ENCODE peak calls at places on chromosome 2, in seven cellular contexts. C is endothelial cell of umbilical vein, L is spleen, T is HCT116, J is prostate gland, D is GM12878, O is vagina. Y is an unnamed sample.

GRCh38 chr2:181457741-181458425 is 697 bp downstream of the ITGA4 start:
- DNase-seq in C (peak; percentile 12), L (peak; percentile 93), T (no peak), J (peak; percentile 6), D (no peak), O (no peak), Y (peak; percentile 27)

GRCh38 chr2:17658251-17658843 is 95.3 kb downstream of the SMC6 start:
- DNase-seq in C (no peak), L (no peak), T (no peak), J (no peak), D (peak; percentile 64), O (no peak), Y (no peak)

GRCh38 chr2:188512456-188512855 is 220.8 kb downstream of the GULP1 start:
- DNase-seq in C (peak; percentile 69), L (no peak), T (no peak), J (no peak), D (no peak), O (no peak), Y (no peak)

GRCh38 chr2:144996225-144996795 is 476.4 kb upstream of the ZEB2 start:
- DNase-seq in C (peak; percentile 54), L (no peak), T (no peak), J (no peak), D (no peak), O (no peak), Y (no peak)

GRCh38 chr2:175025946-175026345 is 20.8 kb upstream of the CHN1 start:
- DNase-seq in C (no peak), L (no peak), T (no peak), J (no peak), D (no peak), O (no peak), Y (no peak)

GRCh38 chr2:182715121-182715895 is 749 bp upstream of the DNAJC10 start:
- DNase-seq in C (no peak), L (no peak), T (no peak), J (no peak), D (no peak), O (no peak), Y (no peak)

GRCh38 chr2:241025639-241026038 is 27.2 kb downstream of the SNED1 start:
- DNase-seq in C (no peak), L (no peak), T (no peak), J (no peak), D (no peak), O (no peak), Y (no peak)

GRCh38 chr2:240581811-240582210 is 4.7 kb upstream of the CAPN10 start:
- DNase-seq in C (no peak), L (no peak), T (no peak), J (no peak), D (no peak), O (no peak), Y (no peak)

GRCh38 chr2:47735912-47736311 is 47.0 kb upstream of the MSH6 start:
- DNase-seq in C (no peak), L (no peak), T (no peak), J (no peak), D (no peak), O (no peak), Y (no peak)

GRCh38 chr2:177445223-177445622 is 52.6 kb downstream of the AGPS start:
- DNase-seq in C (peak; percentile 72), L (no peak), T (no peak), J (no peak), D (no peak), O (no peak), Y (no peak)

GRCh38 chr2:85748039-85748438 is 5.8 kb upstream of the ATOH8 start:
- DNase-seq in C (no peak), L (no peak), T (no peak), J (no peak), D (peak; percentile 52), O (no peak), Y (no peak)

GRCh38 chr2:46387886-46388515 is 90.8 kb downstream of the EPAS1 start:
- DNase-seq in C (no peak), L (no peak), T (no peak), J (no peak), D (no peak), O (peak; percentile 79), Y (no peak)

GRCh38 chr2:3626118-3626816 is 31.4 kb downstream of the COLEC11 start:
- DNase-seq in C (peak; percentile 29), L (peak; percentile 62), T (no peak), J (no peak), D (no peak), O (peak; percentile 47), Y (peak; percentile 17)

GRCh38 chr2:17689010-17689409 is 64.6 kb downstream of the SMC6 start:
- DNase-seq in C (no peak), L (no peak), T (no peak), J (no peak), D (no peak), O (no peak), Y (no peak)

GRCh38 chr2:29430382-29431112 is 315.3 kb downstream of the CLIP4 start:
- DNase-seq in C (no peak), L (no peak), T (no peak), J (no peak), D (no peak), O (no peak), Y (no peak)

GRCh38 chr2:107358921-107359320 is 467.8 kb upstream of the RGPD4 start:
- DNase-seq in C (no peak), L (no peak), T (no peak), J (no peak), D (no peak), O (no peak), Y (no peak)

GRCh38 chr2:140589273-140589672 is 1541.5 kb downstream of the LRP1B start:
- DNase-seq in C (no peak), L (no peak), T (no peak), J (no peak), D (no peak), O (no peak), Y (no peak)

GRCh38 chr2:52658598-52658997 is 1109.0 kb upstream of the CHAC2 start:
- DNase-seq in C (peak; percentile 82), L (no peak), T (peak; percentile 4), J (no peak), D (no peak), O (no peak), Y (no peak)

GRCh38 chr2:136005462-136006205 is 20.2 kb upstream of the DARS1 start:
- DNase-seq in C (no peak), L (no peak), T (no peak), J (no peak), D (no peak), O (no peak), Y (no peak)

GRCh38 chr2:239544846-239545465 is 144.1 kb upstream of the HDAC4 start:
- DNase-seq in C (no peak), L (peak; percentile 71), T (no peak), J (no peak), D (no peak), O (no peak), Y (no peak)

GRCh38 chr2:109475531-109476210 is 138.1 kb downstream of the SEPTIN10 start:
- DNase-seq in C (no peak), L (peak; percentile 39), T (no peak), J (no peak), D (no peak), O (no peak), Y (no peak)

GRCh38 chr2:29201979-29202378 is 86.8 kb downstream of the CLIP4 start:
- DNase-seq in C (no peak), L (no peak), T (no peak), J (no peak), D (no peak), O (no peak), Y (no peak)

GRCh38 chr2:222293660-222294630 is 4.9 kb downstream of the PAX3 start:
- DNase-seq in C (no peak), L (no peak), T (no peak), J (no peak), D (no peak), O (no peak), Y (no peak)

GRCh38 chr2:5690718-5691658 is 1.2 kb upstream of the SOX11 start:
- DNase-seq in C (no peak), L (no peak), T (no peak), J (no peak), D (no peak), O (no peak), Y (no peak)

GRCh38 chr2:207819839-207820784 is 50.4 kb upstream of the FZD5 start:
- DNase-seq in C (no peak), L (no peak), T (no peak), J (no peak), D (no peak), O (no peak), Y (peak; percentile 67)
- H3K4me3 ChIP-seq in C (no peak overlapping the region), L (no peak overlapping the region), T (peak overlapping the region; percentile 5), J (no peak overlapping the region), D (no peak overlapping the region), O (no peak overlapping the region), Y (no peak overlapping the region)

DNA sequence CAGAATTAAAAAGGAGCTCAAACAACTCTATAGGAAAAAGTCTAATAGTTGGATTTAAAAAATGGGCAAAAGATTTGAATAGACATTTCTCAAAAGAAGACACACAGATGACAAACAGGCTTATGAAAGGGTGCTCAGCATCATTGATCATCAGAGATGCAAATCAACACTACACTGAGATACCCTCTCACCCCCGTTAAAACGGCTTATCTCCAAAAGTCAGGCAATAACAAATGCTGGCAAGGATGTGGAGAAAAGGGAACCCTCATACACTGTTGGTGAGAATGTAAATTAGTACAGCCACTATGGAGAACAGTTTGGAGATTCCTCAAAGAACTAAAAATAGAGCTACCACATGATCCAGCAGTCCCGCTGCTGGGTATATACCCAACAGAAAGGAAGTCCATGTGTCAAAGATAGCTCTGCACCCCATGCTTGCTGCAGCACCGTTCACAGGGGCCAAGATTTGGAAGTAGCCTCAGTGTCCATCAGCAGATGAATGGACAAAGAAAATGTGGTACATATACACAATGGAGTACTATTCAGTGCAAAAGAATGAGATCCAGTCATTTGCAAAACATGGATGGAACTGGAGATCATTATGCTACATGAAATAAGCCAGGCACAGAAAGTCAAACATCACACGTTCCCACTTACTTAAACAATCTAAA is 46.7 kb upstream of the B3GNT7 start:
- DNase-seq in C (no peak), L (no peak), T (no peak), J (no peak), D (no peak), O (no peak), Y (no peak)
- TF ChIP-seq POLR2AphosphoS5 in C (no peak), L (no peak), T (no peak), J (no peak), D (no peak), O (no peak), Y (no peak)

GRCh38 chr2:200587007-200587616 is 1.3 kb downstream of the AOX1 start:
- DNase-seq in C (no peak), L (no peak), T (no peak), J (no peak), D (no peak), O (no peak), Y (no peak)
- H3K4me3 ChIP-seq in C (no peak overlapping the region), L (no peak overlapping the region), T (no peak overlapping the region), J (no peak overlapping the region), D (no peak overlapping the region), O (peak overlapping the region; percentile 70), Y (peak overlapping the region; percentile 51)

DNA sequence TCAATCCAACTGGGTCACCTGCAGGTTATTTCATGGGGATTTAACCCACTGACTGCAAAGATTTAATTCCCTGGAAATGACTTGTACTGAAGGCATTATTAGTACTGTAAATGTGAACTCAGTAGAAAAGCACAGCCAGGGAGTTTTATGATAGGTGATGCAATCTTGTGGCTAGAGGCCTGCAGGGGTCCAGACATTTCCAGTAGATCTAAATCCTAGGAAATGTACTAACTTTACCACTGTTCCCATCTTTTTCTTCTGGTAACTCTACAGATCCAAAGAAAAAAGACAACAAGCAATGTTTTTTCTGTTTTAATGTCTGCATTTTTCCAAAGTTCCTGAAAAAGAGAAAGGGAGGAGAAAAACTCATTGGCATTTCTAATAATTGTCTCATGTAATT is 500.1 kb downstream of the ARHGAP15 start:
- DNase-seq in C (no peak), L (no peak), T (no peak), J (no peak), D (no peak), O (no peak), Y (no peak)
- TF ChIP-seq POLR2AphosphoS5 in C (no peak), L (no peak), T (no peak), J (no peak), D (no peak), O (no peak), Y (no peak)

GRCh38 chr2:162694255-162694654 is 144.3 kb downstream of the KCNH7 start:
- DNase-seq in C (no peak), L (no peak), T (no peak), J (no peak), D (no peak), O (no peak), Y (no peak)
- H3K4me3 ChIP-seq in C (no peak overlapping the region), L (no peak overlapping the region), T (no peak overlapping the region), J (no peak overlapping the region), D (no peak overlapping the region), O (no peak overlapping the region), Y (no peak overlapping the region)